ENCODE peak calls at places on chromosomes 6 and 20, in ten cellular contexts. R, S, V, C, X, H, L, J, Z and G are unnamed samples.

GRCh38 chr6:7178280-7178679 is 70.5 kb downstream of the RREB1 start:
- DNase-seq in R (no peak), S (no peak), V (no peak), C (no peak), X (no peak), H (no peak), L (peak), J (no peak), Z (no peak), G (no peak)

GRCh38 chr6:44001318-44001868 is 125.9 kb downstream of the MRPL14 start:
- DNase-seq in R (no peak), S (no peak), V (no peak), C (no peak), X (no peak), H (no peak), L (peak), J (no peak), Z (no peak), G (no peak)

GRCh38 chr6:45428734-45429133 is 51.0 kb upstream of the SUPT3H start:
- DNase-seq in R (no peak), S (no peak), V (no peak), C (no peak), X (no peak), H (no peak), L (no peak), J (no peak), Z (no peak), G (no peak)

GRCh38 chr20:23653400-23653938 is 15.7 kb upstream of the CST3 start:
- DNase-seq in R (no peak), S (no peak), V (no peak), C (no peak), X (no peak), H (no peak), L (no peak), J (no peak), Z (no peak), G (no peak)

GRCh38 chr6:125197795-125198269 is 44.3 kb downstream of the TPD52L1 start:
- DNase-seq in R (peak), S (peak), V (peak), C (peak), X (no peak), H (peak), L (no peak), J (peak), Z (peak), G (no peak)

GRCh38 chr6:44976677-44977405 is 351.3 kb upstream of the RUNX2 start:
- DNase-seq in R (no peak), S (no peak), V (peak), C (no peak), X (no peak), H (no peak), L (no peak), J (no peak), Z (no peak), G (no peak)

GRCh38 chr6:160973311-160973710 is 18.3 kb upstream of the MAP3K4 start:
- DNase-seq in R (no peak), S (no peak), V (peak), C (peak), X (no peak), H (no peak), L (no peak), J (no peak), Z (peak), G (no peak)

GRCh38 chr6:93468291-93468690 is 48.9 kb upstream of the EPHA7 start:
- DNase-seq in R (no peak), S (no peak), V (no peak), C (no peak), X (no peak), H (no peak), L (no peak), J (no peak), Z (no peak), G (no peak)

GRCh38 chr6:33208089-33208967 is at the start of gene RING1:
- DNase-seq in R (peak), S (peak), V (peak), C (peak), X (peak), H (peak), L (peak), J (peak), Z (peak), G (no peak)

GRCh38 chr6:89154131-89154530 is 8.3 kb downstream of the PM20D2 start:
- DNase-seq in R (no peak), S (no peak), V (peak), C (no peak), X (no peak), H (no peak), L (no peak), J (no peak), Z (no peak), G (no peak)

GRCh38 chr6:1913572-1913971 is 303.9 kb downstream of the FOXC1 start:
- DNase-seq in R (no peak), S (no peak), V (no peak), C (no peak), X (no peak), H (no peak), L (no peak), J (no peak), Z (no peak), G (no peak)

GRCh38 chr20:35720165-35721123 is 21.2 kb downstream of the ROMO1 start:
- DNase-seq in R (no peak), S (no peak), V (no peak), C (no peak), X (no peak), H (no peak), L (no peak), J (no peak), Z (no peak), G (no peak)
- TF ChIP-seq POLR2A in R (no peak), S (no peak), V (no peak), C (no peak), X (no peak), H (no peak), L (no peak), J (no peak), Z (no peak), G (no peak)

DNA sequence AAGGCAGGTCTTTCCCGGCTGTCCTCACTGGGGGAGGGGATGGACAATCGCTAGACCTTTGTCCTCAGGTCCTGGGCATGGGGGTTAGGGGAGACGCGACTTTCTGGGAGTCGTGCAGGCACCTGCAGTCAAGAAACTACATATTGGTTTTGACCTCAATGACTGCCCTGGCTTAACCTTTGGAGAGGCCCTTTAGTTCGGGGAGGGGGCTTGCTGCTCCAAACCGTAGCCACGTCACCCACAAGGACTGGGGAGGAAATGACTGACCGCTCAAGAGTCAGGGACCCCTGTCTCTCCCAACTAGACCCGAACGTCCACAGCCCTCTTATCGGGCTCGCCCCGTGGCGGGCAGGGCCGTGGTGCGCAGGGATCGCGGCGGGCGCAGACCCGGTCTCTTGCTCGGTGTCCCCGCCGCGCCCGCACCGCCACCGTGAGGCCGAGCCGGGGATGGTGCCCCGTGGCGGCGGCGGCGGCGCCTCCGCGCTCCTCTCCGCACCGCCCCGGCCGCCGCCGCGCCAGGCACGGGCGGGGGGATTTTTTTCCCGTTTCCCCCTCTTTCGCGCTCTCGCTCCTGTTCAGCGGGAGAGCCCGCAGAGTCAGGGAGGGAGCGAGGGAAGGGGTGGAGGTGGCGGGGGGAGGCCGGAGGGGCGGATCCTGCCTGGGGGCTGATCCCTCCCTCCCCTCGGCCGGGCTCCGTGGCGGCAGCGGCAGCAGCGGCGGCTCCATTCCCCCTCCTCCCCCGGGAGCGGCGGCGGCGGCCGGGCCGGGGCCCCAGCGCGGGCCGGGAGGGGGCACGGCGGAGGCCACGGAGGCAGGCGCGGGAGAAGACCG is at the start of gene BRPF3:
- DNase-seq in R (peak), S (peak), V (peak), C (peak), X (peak), H (peak), L (peak), J (peak), Z (peak), G (no peak)
- TF ChIP-seq POLR2A in R (no peak), S (no peak), V (peak), C (no peak), X (no peak), H (no peak), L (no peak), J (no peak), Z (no peak), G (no peak)

GRCh38 chr6:26249959-26250805 is 114.8 kb upstream of the BTN3A2 start:
- DNase-seq in R (peak), S (no peak), V (peak), C (peak), X (no peak), H (peak), L (peak), J (peak), Z (no peak), G (no peak)
- TF ChIP-seq POLR2A in R (no peak), S (peak), V (peak), C (peak), X (no peak), H (peak), L (peak), J (peak), Z (peak), G (no peak)

GRCh38 chr6:39214120-39214813 is 15.0 kb downstream of the KCNK5 start:
- DNase-seq in R (no peak), S (no peak), V (no peak), C (no peak), X (no peak), H (no peak), L (no peak), J (no peak), Z (no peak), G (no peak)
- TF ChIP-seq POLR2A in R (no peak), S (no peak), V (no peak), C (no peak), X (no peak), H (no peak), L (no peak), J (no peak), Z (no peak), G (no peak)

DNA sequence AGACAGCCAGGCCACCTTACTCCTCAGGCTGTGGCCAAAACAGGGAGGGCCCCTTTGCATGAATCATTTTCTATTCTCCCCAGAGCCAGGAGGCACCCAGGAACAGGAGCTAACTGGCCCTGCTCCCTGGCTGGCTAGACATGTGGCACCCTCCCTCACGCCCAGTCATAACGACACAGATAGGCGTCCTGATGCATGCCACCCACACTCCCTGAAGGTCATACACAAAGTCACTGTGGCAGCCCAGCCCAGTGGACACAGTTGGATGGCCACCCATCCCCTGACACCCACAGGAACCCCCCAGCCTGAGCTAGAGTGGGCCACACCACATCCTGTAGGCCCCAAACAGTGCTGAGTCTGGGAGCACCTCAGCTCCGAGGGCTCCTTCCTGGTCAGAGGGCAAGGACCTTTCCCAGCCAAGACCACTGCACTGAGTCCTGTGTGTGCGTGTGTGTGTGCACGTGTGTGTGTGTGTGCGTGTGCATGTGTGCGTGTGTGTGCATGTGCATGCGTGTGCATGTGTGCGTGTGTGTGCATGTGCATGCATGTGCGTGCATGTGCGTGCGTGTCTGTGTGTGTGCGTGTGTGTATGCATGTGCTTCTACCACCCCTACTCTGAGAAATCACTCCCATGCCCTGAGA is 21.6 kb downstream of the TFEB start:
- DNase-seq in R (no peak), S (peak), V (no peak), C (no peak), X (no peak), H (peak), L (no peak), J (peak), Z (peak), G (no peak)
- TF ChIP-seq POLR2A in R (no peak), S (no peak), V (no peak), C (no peak), X (no peak), H (no peak), L (no peak), J (no peak), Z (no peak), G (no peak)

GRCh38 chr6:26295691-26296555 is 69.1 kb upstream of the BTN3A2 start:
- DNase-seq in R (no peak), S (no peak), V (peak), C (no peak), X (no peak), H (no peak), L (peak), J (peak), Z (no peak), G (no peak)
- TF ChIP-seq POLR2A in R (no peak), S (no peak), V (no peak), C (no peak), X (no peak), H (peak), L (no peak), J (no peak), Z (no peak), G (no peak)

DNA sequence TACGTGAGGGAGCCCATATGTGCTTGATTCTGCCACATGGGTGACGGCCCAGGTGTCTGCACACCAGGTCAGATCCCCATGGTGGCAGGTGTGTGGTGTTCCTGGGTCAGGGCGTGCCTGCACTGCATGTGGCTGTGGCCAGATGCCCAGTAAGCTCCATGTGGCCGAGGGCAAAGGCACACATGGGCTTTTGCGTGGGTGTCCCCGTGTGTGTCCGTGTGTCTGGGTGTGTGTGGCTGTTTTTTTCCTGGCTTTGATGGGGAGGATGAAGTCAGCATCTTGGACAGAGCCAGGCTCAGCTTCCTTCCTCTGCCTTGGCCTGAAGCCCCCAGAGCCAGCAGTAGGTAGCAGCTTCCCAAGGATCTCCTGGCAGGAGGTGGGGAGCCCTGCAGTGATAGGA is 1.5 kb upstream of the TNXB start:
- DNase-seq in R (no peak), S (no peak), V (no peak), C (no peak), X (no peak), H (no peak), L (no peak), J (peak), Z (no peak), G (peak)
- TF ChIP-seq POLR2A in R (no peak), S (no peak), V (no peak), C (no peak), X (no peak), H (no peak), L (no peak), J (no peak), Z (peak), G (no peak)

GRCh38 chr6:164581563-164581962 is 727.8 kb downstream of the C6orf118 start:
- DNase-seq in R (no peak), S (no peak), V (no peak), C (no peak), X (no peak), H (no peak), L (no peak), J (no peak), Z (no peak), G (no peak)

GRCh38 chr6:164579035-164579434 is 730.4 kb downstream of the C6orf118 start:
- DNase-seq in R (peak), S (no peak), V (no peak), C (no peak), X (no peak), H (no peak), L (no peak), J (no peak), Z (no peak), G (no peak)

GRCh38 chr6:164578616-164579015 is 730.8 kb downstream of the C6orf118 start:
- DNase-seq in R (no peak), S (no peak), V (no peak), C (no peak), X (no peak), H (no peak), L (no peak), J (no peak), Z (no peak), G (no peak)
- TF ChIP-seq POLR2A in R (no peak), S (no peak), V (no peak), C (no peak), X (no peak), H (no peak), L (no peak), J (no peak), Z (no peak), G (no peak)